ENCODE peak calls at places on chromosomes 13 and 19, in seven cellular contexts. P is AG09319, S is amygdala, O is B cell, Y is RWPE1, W is posterior vena cava, Q is IMR-90. J is an unnamed sample.

GRCh38 chr13:42110410-42111155 is 62.1 kb downstream of the DGKH start:
- DNase-seq in P (peak), S (no peak), O (peak), Y (peak), W (no peak), Q (peak), J (peak)

GRCh38 chr13:52851153-52851962 is 2.9 kb upstream of the PCDH8 start:
- DNase-seq in P (no peak), S (no peak), O (peak), Y (peak), W (no peak), Q (no peak), J (peak)

GRCh38 chr19:38559428-38560401 is 58.0 kb downstream of the MAP4K1 start:
- DNase-seq in P (no peak), S (no peak), O (no peak), Y (peak), W (no peak), Q (no peak), J (peak)

GRCh38 chr13:72565893-72566292 is 161.5 kb downstream of the MZT1 start:
- DNase-seq in P (no peak), S (no peak), O (no peak), Y (peak), W (no peak), Q (peak), J (no peak)

GRCh38 chr19:1411255-1412191 is 4.1 kb downstream of the DAZAP1 start:
- DNase-seq in P (no peak), S (peak), O (no peak), Y (no peak), W (peak), Q (peak), J (no peak)

GRCh38 chr13:25300861-25301346 is 521 bp upstream of the NUP58 start:
- DNase-seq in P (no peak), S (peak), O (no peak), Y (no peak), W (peak), Q (no peak), J (no peak)

GRCh38 chr19:35556025-35556590 is 7.3 kb downstream of the ATP4A start:
- DNase-seq in P (no peak), S (no peak), O (no peak), Y (no peak), W (no peak), Q (no peak), J (no peak)

GRCh38 chr13:77719128-77719527 is 21.6 kb downstream of the SLAIN1 start:
- DNase-seq in P (no peak), S (no peak), O (no peak), Y (no peak), W (no peak), Q (no peak), J (no peak)

GRCh38 chr19:29860492-29860891 is 48.7 kb downstream of the CCNE1 start:
- DNase-seq in P (no peak), S (no peak), O (no peak), Y (no peak), W (peak), Q (no peak), J (no peak)

GRCh38 chr19:4474504-4475136 is 2.5 kb downstream of the HDGFL2 start:
- DNase-seq in P (no peak), S (peak), O (peak), Y (peak), W (no peak), Q (peak), J (peak)

GRCh38 chr13:43293986-43294880 is 270.8 kb downstream of the DNAJC15 start:
- DNase-seq in P (no peak), S (no peak), O (no peak), Y (no peak), W (no peak), Q (peak), J (no peak)

GRCh38 chr13:32246468-32246867 is 68.7 kb downstream of the ZAR1L start:
- DNase-seq in P (peak), S (no peak), O (no peak), Y (peak), W (no peak), Q (peak), J (peak)

GRCh38 chr13:60047943-60048342 is 115.8 kb downstream of the DIAPH3 start:
- DNase-seq in P (no peak), S (no peak), O (no peak), Y (no peak), W (no peak), Q (peak), J (no peak)

GRCh38 chr13:40440990-40441820 is 225.2 kb downstream of the FOXO1 start:
- DNase-seq in P (no peak), S (peak), O (no peak), Y (peak), W (peak), Q (no peak), J (no peak)

GRCh38 chr19:16051254-16052025 is 24.9 kb upstream of the TPM4 start:
- DNase-seq in P (no peak), S (no peak), O (no peak), Y (no peak), W (no peak), Q (no peak), J (no peak)

GRCh38 chr13:45615501-45616101 is at the start of gene ERICH6B:
- DNase-seq in P (no peak), S (no peak), O (no peak), Y (no peak), W (no peak), Q (peak), J (no peak)

GRCh38 chr19:6460099-6460884 is 700 bp upstream of the SLC25A23 start:
- DNase-seq in P (peak), S (peak), O (peak), Y (peak), W (peak), Q (peak), J (peak)

GRCh38 chr19:51318687-51319675 is 7.5 kb downstream of the IGLON5 start:
- DNase-seq in P (no peak), S (no peak), O (no peak), Y (no peak), W (no peak), Q (no peak), J (no peak)

GRCh38 chr19:49988433-49988832 is 27.5 kb upstream of the SIGLEC11 start:
- DNase-seq in P (no peak), S (no peak), O (no peak), Y (no peak), W (no peak), Q (peak), J (no peak)

GRCh38 chr19:585551-586110 is 4.0 kb upstream of the HCN2 start:
- DNase-seq in P (no peak), S (no peak), O (no peak), Y (no peak), W (no peak), Q (no peak), J (no peak)

GRCh38 chr19:39390460-39390758 is 497 bp downstream of the PAF1 start:
- DNase-seq in P (no peak), S (no peak), O (peak), Y (peak), W (no peak), Q (no peak), J (no peak)

GRCh38 chr13:93689333-93689732 is 462.7 kb downstream of the GPC6 start:
- DNase-seq in P (no peak), S (no peak), O (no peak), Y (no peak), W (no peak), Q (peak), J (no peak)

GRCh38 chr19:23906835-23907234 is 7.9 kb upstream of the ZNF726 start:
- DNase-seq in P (no peak), S (no peak), O (no peak), Y (no peak), W (no peak), Q (no peak), J (no peak)

GRCh38 chr19:42277821-42278809 is 9.1 kb downstream of the CIC start:
- DNase-seq in P (no peak), S (no peak), O (no peak), Y (peak), W (no peak), Q (no peak), J (no peak)

GRCh38 chr19:4390862-4391693 is 9.3 kb downstream of the SH3GL1 start:
- DNase-seq in P (no peak), S (no peak), O (no peak), Y (no peak), W (no peak), Q (no peak), J (no peak)

GRCh38 chr13:98478134-98479129 is 98.5 kb downstream of the STK24 start:
- DNase-seq in P (no peak), S (no peak), O (no peak), Y (no peak), W (no peak), Q (peak), J (no peak)

GRCh38 chr13:27257233-27257568 is 5.8 kb downstream of the RPL21 start:
- DNase-seq in P (no peak), S (no peak), O (no peak), Y (no peak), W (no peak), Q (no peak), J (no peak)

GRCh38 chr13:94546071-94546839 is 49.7 kb downstream of the TGDS start:
- DNase-seq in P (no peak), S (no peak), O (no peak), Y (no peak), W (no peak), Q (no peak), J (no peak)

GRCh38 chr19:5154129-5154798 is 185.4 kb downstream of the KDM4B start:
- DNase-seq in P (no peak), S (no peak), O (peak), Y (no peak), W (peak), Q (no peak), J (peak)

GRCh38 chr13:84645196-84646071 is 763.2 kb upstream of the SLITRK1 start:
- DNase-seq in P (peak), S (no peak), O (no peak), Y (no peak), W (no peak), Q (peak), J (no peak)